ENCODE peak calls at places on chromosomes 3 and 15, in six cellular contexts. T, I, Y, J, G and R are unnamed samples.

GRCh38 chr3:50518441-50518840 is 15.0 kb upstream of the CACNA2D2 start:
- DNase-seq in T (no peak), I (no peak), Y (no peak), J (no peak), G (no peak), R (no peak)

GRCh38 chr15:75198560-75199346 is 2.9 kb upstream of the C15orf39 start:
- DNase-seq in T (no peak), I (no peak), Y (no peak), J (no peak), G (peak; percentile 61), R (peak; percentile 19)

GRCh38 chr15:99122831-99123705 is 18.2 kb downstream of the SYNM start:
- DNase-seq in T (no peak), I (no peak), Y (no peak), J (no peak), G (no peak), R (no peak)

GRCh38 chr15:97804950-97805349 is 155.6 kb upstream of the ARRDC4 start:
- DNase-seq in T (no peak), I (no peak), Y (no peak), J (no peak), G (no peak), R (no peak)

GRCh38 chr15:33547876-33548275 is 237.1 kb downstream of the RYR3 start:
- DNase-seq in T (no peak), I (no peak), Y (no peak), J (no peak), G (peak; percentile 27), R (no peak)

GRCh38 chr15:35693286-35693685 is 147.3 kb upstream of the DPH6 start:
- DNase-seq in T (no peak), I (no peak), Y (no peak), J (no peak), G (peak; percentile 15), R (no peak)

GRCh38 chr3:14563946-14564539 is 23.9 kb upstream of the GRIP2 start:
- DNase-seq in T (no peak), I (no peak), Y (no peak), J (no peak), G (no peak), R (no peak)

GRCh38 chr3:74067296-74067695 is 442.6 kb upstream of the PDZRN3 start:
- DNase-seq in T (no peak), I (no peak), Y (no peak), J (no peak), G (peak; percentile 1), R (no peak)

GRCh38 chr3:67605377-67605776 is 49.0 kb downstream of the SUCLG2 start:
- DNase-seq in T (no peak), I (no peak), Y (no peak), J (no peak), G (peak; percentile 77), R (no peak)

GRCh38 chr3:165206454-165207266 is 10.5 kb upstream of the SLITRK3 start:
- DNase-seq in T (peak; percentile 69), I (no peak), Y (peak; percentile 8), J (no peak), G (peak; percentile 71), R (peak; percentile 7)